ENCODE peak calls at places on chromosome X, in four cellular contexts. One of them, this sample, is unnamed.

GRCh38 chrX:111360839-111361238 is 51.2 kb downstream of the DCX start:
- DNase-seq in body of pancreas: no peak
- DNase-seq in stimulated activated naive CD8-positive, alpha-beta T cell treated with anti-CD3 and anti-CD28 coated beads, Interleukin-15, Interleukin-2, amounts not matched to agents 100 U/mL and 50 U/mL, for 24 hours: no peak
- DNase-seq in naive thymus-derived CD4-positive, alpha-beta T cell: no peak
- DNase-seq in this sample: no peak

GRCh38 chrX:9997524-9997923 is 30.4 kb downstream of the CLDN34 start:
- DNase-seq in naive thymus-derived CD4-positive, alpha-beta T cell: no peak
- DNase-seq in body of pancreas: no peak
- DNase-seq in stimulated activated naive CD8-positive, alpha-beta T cell treated with anti-CD3 and anti-CD28 coated beads, Interleukin-15, Interleukin-2, amounts not matched to agents 100 U/mL and 50 U/mL, for 24 hours: peak
- DNase-seq in this sample: no peak

GRCh38 chrX:40035726-40036125 is 62.0 kb downstream of the BCOR start:
- DNase-seq in body of pancreas: no peak
- DNase-seq in naive thymus-derived CD4-positive, alpha-beta T cell: no peak
- DNase-seq in stimulated activated naive CD8-positive, alpha-beta T cell treated with anti-CD3 and anti-CD28 coated beads, Interleukin-15, Interleukin-2, amounts not matched to agents 100 U/mL and 50 U/mL, for 24 hours: no peak
- DNase-seq in this sample: no peak

GRCh38 chrX:26581086-26581485 is 365.1 kb downstream of the MAGEB5 start:
- DNase-seq in naive thymus-derived CD4-positive, alpha-beta T cell: no peak
- DNase-seq in body of pancreas: no peak
- DNase-seq in stimulated activated naive CD8-positive, alpha-beta T cell treated with anti-CD3 and anti-CD28 coated beads, Interleukin-15, Interleukin-2, amounts not matched to agents 100 U/mL and 50 U/mL, for 24 hours: no peak
- DNase-seq in this sample: no peak

GRCh38 chrX:41912922-41913321 is 10.4 kb downstream of the CASK start:
- DNase-seq in naive thymus-derived CD4-positive, alpha-beta T cell: no peak
- DNase-seq in stimulated activated naive CD8-positive, alpha-beta T cell treated with anti-CD3 and anti-CD28 coated beads, Interleukin-15, Interleukin-2, amounts not matched to agents 100 U/mL and 50 U/mL, for 24 hours: no peak
- DNase-seq in body of pancreas: no peak
- DNase-seq in this sample: no peak

GRCh38 chrX:150182176-150182575 is 180.9 kb upstream of the MAMLD1 start:
- DNase-seq in body of pancreas: no peak
- DNase-seq in stimulated activated naive CD8-positive, alpha-beta T cell treated with anti-CD3 and anti-CD28 coated beads, Interleukin-15, Interleukin-2, amounts not matched to agents 100 U/mL and 50 U/mL, for 24 hours: no peak
- DNase-seq in naive thymus-derived CD4-positive, alpha-beta T cell: no peak
- DNase-seq in this sample: no peak

GRCh38 chrX:48754124-48754667 is 7.4 kb upstream of the GLOD5 start:
- DNase-seq in naive thymus-derived CD4-positive, alpha-beta T cell: no peak
- DNase-seq in stimulated activated naive CD8-positive, alpha-beta T cell treated with anti-CD3 and anti-CD28 coated beads, Interleukin-15, Interleukin-2, amounts not matched to agents 100 U/mL and 50 U/mL, for 24 hours: no peak
- DNase-seq in body of pancreas: no peak
- DNase-seq in this sample: no peak

GRCh38 chrX:154374361-154375155 is at the start of gene FLNA:
- DNase-seq in naive thymus-derived CD4-positive, alpha-beta T cell: no peak
- DNase-seq in stimulated activated naive CD8-positive, alpha-beta T cell treated with anti-CD3 and anti-CD28 coated beads, Interleukin-15, Interleukin-2, amounts not matched to agents 100 U/mL and 50 U/mL, for 24 hours: peak
- DNase-seq in body of pancreas: peak
- DNase-seq in this sample: no peak

GRCh38 chrX:110442631-110443030 is 84.0 kb downstream of the RTL9 start:
- DNase-seq in body of pancreas: peak
- DNase-seq in naive thymus-derived CD4-positive, alpha-beta T cell: no peak
- DNase-seq in stimulated activated naive CD8-positive, alpha-beta T cell treated with anti-CD3 and anti-CD28 coated beads, Interleukin-15, Interleukin-2, amounts not matched to agents 100 U/mL and 50 U/mL, for 24 hours: no peak
- DNase-seq in this sample: no peak

This sample was measured in central memory CD8-positive, alpha-beta T cell.